ENCODE peak calls at places on chromosome 14, in six cellular contexts. V, C, O, G, S and I are unnamed samples.

GRCh38 chr14:31992051-31992450 is 85.1 kb upstream of the ARHGAP5 start:
- DNase-seq in V (peak), C (no peak), O (no peak), G (peak), S (no peak), I (no peak)

GRCh38 chr14:49173765-49174373 is 412.3 kb downstream of the RPS29 start:
- DNase-seq in V (peak), C (no peak), O (no peak), G (peak), S (no peak), I (peak)

GRCh38 chr14:31360919-31361662 is 59.3 kb downstream of the HEATR5A start:
- DNase-seq in V (peak), C (no peak), O (no peak), G (peak), S (no peak), I (no peak)

GRCh38 chr14:103735815-103736545 is 20.4 kb downstream of the ZFYVE21 start:
- DNase-seq in V (no peak), C (no peak), O (no peak), G (no peak), S (no peak), I (no peak)

GRCh38 chr14:76995279-76996035 is 33.1 kb downstream of the IRF2BPL start:
- DNase-seq in V (no peak), C (no peak), O (no peak), G (no peak), S (no peak), I (no peak)

GRCh38 chr14:60602312-60602711 is 47.0 kb downstream of the SIX1 start:
- DNase-seq in V (no peak), C (no peak), O (no peak), G (no peak), S (no peak), I (no peak)

GRCh38 chr14:67331368-67332125 is 28.1 kb downstream of the ATP6V1D start:
- DNase-seq in V (no peak), C (no peak), O (no peak), G (no peak), S (no peak), I (no peak)

GRCh38 chr14:73227812-73228781 is 9.2 kb upstream of the PAPLN start:
- DNase-seq in V (no peak), C (peak), O (peak), G (peak), S (peak), I (peak)

GRCh38 chr14:55356913-55357312 is 54.7 kb downstream of the ATG14 start:
- DNase-seq in V (no peak), C (no peak), O (no peak), G (peak), S (no peak), I (no peak)